ENCODE peak calls at places on chromosomes 1 and 21, in four cellular contexts. M is Peyer's patch, P is stomach, L is sigmoid colon. E is an unnamed sample.

GRCh38 chr21:40208206-40208950 is 341.1 kb downstream of the PCP4 start:
- DNase-seq in M (no peak), P (no peak), L (no peak), E (no peak)

GRCh38 chr1:25757846-25758185 is 42.2 kb upstream of the SELENON start:
- DNase-seq in M (no peak), P (no peak), L (no peak), E (no peak)

GRCh38 chr1:170791941-170792340 is 128.0 kb downstream of the PRRX1 start:
- DNase-seq in M (no peak), P (no peak), L (no peak), E (no peak)

GRCh38 chr1:48499211-48499610 is 27.2 kb upstream of the SPATA6 start:
- DNase-seq in M (no peak), P (no peak), L (no peak), E (no peak)

GRCh38 chr1:163395767-163396166 is 74.0 kb downstream of the NUF2 start:
- DNase-seq in M (no peak), P (no peak), L (no peak), E (no peak)

GRCh38 chr1:197320991-197321531 is 53.0 kb downstream of the CRB1 start:
- DNase-seq in M (no peak), P (no peak), L (no peak), E (peak; percentile 44)

GRCh38 chr1:56526571-56527174 is 52.7 kb downstream of the PLPP3 start:
- DNase-seq in M (no peak), P (no peak), L (no peak), E (no peak)

GRCh38 chr21:43923391-43923790 is 58.4 kb downstream of the AGPAT3 start:
- DNase-seq in M (no peak), P (no peak), L (peak; percentile 67), E (no peak)

GRCh38 chr21:38171723-38172344 is 85.0 kb upstream of the KCNJ15 start:
- DNase-seq in M (no peak), P (no peak), L (no peak), E (no peak)

GRCh38 chr1:45037456-45037855 is 25.4 kb downstream of the UROD start:
- DNase-seq in M (no peak), P (no peak), L (no peak), E (peak; percentile 67)

GRCh38 chr1:157955860-157956259 is 37.6 kb upstream of the KIRREL1 start:
- DNase-seq in M (no peak), P (no peak), L (no peak), E (no peak)

GRCh38 chr1:112957133-112957812 is 1.3 kb upstream of the SLC16A1 start:
- DNase-seq in M (no peak), P (no peak), L (peak; percentile 70), E (peak; percentile 28)

GRCh38 chr21:20971296-20971921 is 26.8 kb upstream of the NCAM2 start:
- DNase-seq in M (no peak), P (no peak), L (peak; percentile 66), E (peak; percentile 78)

GRCh38 chr21:41217656-41218380 is 49.9 kb downstream of the BACE2 start:
- DNase-seq in M (peak; percentile 74), P (no peak), L (peak; percentile 63), E (peak; percentile 20)

GRCh38 chr1:64623750-64624445 is 121.0 kb upstream of the RAVER2 start:
- DNase-seq in M (no peak), P (no peak), L (no peak), E (no peak)

DNA sequence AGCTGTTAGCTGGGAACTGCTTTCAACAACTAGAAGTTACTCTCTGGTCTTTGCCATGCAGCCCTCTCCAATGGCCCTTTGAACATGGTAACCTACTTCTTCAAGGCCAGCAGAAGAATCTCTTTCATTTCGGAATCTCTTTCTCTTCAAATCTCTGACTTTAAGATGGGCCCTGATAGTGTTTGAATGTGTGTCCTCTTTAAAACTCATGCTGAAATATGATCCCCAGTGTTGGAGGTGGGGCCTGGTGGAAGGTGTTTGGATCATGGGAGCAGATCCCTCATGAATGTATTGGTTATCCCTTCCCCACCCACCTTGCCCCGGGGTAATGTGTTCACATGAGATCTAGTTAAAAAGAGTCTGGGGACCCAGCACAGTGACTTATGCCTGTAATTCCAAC is 54.5 kb upstream of the SOX13 start:
- DNase-seq in M (no peak), P (no peak), L (no peak), E (no peak)
- TF ChIP-seq POLR2A in M (no peak), P (no peak), L (no peak), E (no peak)

DNA sequence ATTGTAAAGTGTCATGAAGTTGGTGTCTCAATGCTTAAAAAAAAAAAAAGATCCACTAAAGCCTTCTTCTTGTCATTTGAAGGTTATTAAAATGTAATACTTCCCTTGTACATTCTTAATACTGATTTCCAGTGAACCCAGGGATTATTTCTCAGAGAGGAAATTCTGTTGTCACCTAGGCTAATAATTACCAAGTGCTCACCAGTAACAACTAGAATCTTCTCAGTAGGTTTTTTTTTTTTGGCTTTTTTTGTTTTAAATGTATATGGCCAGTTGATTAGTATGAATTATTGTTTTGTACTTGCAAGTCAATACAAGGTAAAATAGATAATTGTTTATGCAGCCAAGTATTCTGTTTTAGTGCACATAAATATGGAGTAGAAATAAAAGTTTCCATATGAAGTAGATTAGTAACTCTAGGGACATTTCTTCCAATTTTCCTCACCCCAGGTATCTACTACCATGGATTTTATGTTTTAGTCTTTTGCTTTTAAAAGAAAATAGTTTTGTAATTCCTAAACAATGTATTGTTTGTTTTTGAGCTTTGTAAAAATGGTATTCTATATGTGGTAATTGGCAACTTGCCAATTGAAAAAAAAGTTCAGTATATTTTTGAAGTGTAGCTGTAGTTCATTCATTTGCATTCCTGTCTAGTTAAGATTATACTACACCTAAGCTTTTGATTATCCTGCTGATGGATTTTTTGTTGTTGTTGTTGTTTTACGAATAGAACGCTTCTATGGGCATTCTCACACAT is 21.9 kb downstream of the LAMC1 start:
- DNase-seq in M (no peak), P (no peak), L (no peak), E (no peak)
- TF ChIP-seq POLR2A in M (no peak), P (no peak), L (no peak), E (no peak)

GRCh38 chr1:150576794-150577556 is 2.4 kb downstream of the MCL1 start:
- DNase-seq in M (peak; percentile 9), P (no peak), L (peak; percentile 30), E (no peak)
- TF ChIP-seq POLR2A in M (no peak), P (no peak), L (no peak), E (no peak)

DNA sequence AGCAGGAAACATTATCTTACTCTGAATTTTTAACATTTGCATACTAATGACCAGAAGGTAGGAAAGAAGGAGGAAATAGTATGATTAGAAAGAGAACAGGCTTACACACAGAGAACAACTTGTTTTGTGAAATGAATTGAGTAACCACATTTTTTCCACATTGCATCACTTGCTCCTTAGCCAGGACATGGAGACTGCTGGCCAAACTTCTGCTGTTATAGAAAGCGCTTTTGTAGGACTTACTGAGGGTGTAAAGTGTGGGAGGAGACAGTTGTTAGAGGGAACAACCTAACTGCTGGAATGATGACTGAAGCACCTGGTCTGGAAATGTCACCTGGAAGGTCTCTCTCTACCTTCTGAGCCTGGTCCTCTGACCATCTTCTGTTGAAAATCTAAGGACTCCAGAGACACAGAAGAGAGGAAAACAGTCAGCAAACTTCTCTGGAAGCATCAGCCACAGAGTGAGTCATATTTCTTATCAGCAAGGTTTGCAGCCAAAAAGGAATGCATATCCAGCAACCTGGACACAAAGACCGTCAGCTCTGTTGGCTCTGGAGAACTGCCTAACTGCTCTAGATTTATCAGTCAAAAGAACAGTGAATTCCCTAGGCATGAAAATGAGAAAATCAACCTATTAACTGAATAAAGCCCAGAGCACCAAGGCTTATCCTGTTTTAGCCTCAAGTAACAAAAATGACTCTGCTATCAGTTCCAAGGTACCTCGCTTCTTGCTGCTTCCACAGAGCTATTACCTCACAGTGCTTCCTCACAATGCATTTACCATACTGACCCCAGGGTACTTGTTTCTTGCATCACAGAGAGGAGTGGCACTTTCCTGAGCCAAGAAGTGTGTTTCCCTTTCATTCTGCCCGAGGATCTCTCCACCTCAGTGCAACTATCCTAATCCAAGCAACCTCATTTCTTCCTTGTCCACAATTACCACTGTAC is 88.1 kb upstream of the SLFNL1 start:
- DNase-seq in M (no peak), P (peak; percentile 49), L (peak; percentile 85), E (peak; percentile 64)
- TF ChIP-seq POLR2A in M (no peak), P (no peak), L (no peak), E (no peak)

GRCh38 chr1:2554621-2555387 is 1.4 kb upstream of the TNFRSF14 start:
- DNase-seq in M (no peak), P (no peak), L (no peak), E (no peak)

GRCh38 chr1:2555634-2556276 is 416 bp upstream of the TNFRSF14 start:
- DNase-seq in M (peak; percentile 93), P (peak; percentile 82), L (peak; percentile 98), E (peak; percentile 86)

GRCh38 chr1:2558030-2558400 is 1.8 kb downstream of the TNFRSF14 start:
- DNase-seq in M (no peak), P (no peak), L (no peak), E (no peak)

GRCh38 chr1:2557146-2558029 is 1.2 kb downstream of the TNFRSF14 start:
- DNase-seq in M (peak; percentile 88), P (peak; percentile 75), L (no peak), E (no peak)

GRCh38 chr1:2556277-2557145 is at the start of gene TNFRSF14:
- DNase-seq in M (peak; percentile 87), P (peak; percentile 74), L (peak; percentile 87), E (peak; percentile 50)
- TF ChIP-seq POLR2A in M (peak; percentile 21), P (no peak), L (no peak), E (no peak)

GRCh38 chr1:155938220-155938627 is 3.2 kb upstream of the RXFP4 start:
- DNase-seq in M (no peak), P (no peak), L (no peak), E (peak; percentile 40)

GRCh38 chr1:155942578-155943141 is 1.2 kb downstream of the RXFP4 start:
- DNase-seq in M (peak; percentile 80), P (no peak), L (no peak), E (no peak)

GRCh38 chr1:155940531-155940992 is 876 bp upstream of the RXFP4 start:
- DNase-seq in M (peak; percentile 72), P (peak; percentile 60), L (no peak), E (peak; percentile 49)

GRCh38 chr1:155941845-155942507 is 538 bp downstream of the RXFP4 start:
- DNase-seq in M (peak; percentile 67), P (no peak), L (no peak), E (no peak)

GRCh38 chr1:155940993-155941844 is at the start of gene RXFP4:
- DNase-seq in M (peak; percentile 83), P (peak; percentile 67), L (no peak), E (no peak)
- TF ChIP-seq POLR2A in M (peak; percentile 30), P (no peak), L (no peak), E (no peak)

DNA sequence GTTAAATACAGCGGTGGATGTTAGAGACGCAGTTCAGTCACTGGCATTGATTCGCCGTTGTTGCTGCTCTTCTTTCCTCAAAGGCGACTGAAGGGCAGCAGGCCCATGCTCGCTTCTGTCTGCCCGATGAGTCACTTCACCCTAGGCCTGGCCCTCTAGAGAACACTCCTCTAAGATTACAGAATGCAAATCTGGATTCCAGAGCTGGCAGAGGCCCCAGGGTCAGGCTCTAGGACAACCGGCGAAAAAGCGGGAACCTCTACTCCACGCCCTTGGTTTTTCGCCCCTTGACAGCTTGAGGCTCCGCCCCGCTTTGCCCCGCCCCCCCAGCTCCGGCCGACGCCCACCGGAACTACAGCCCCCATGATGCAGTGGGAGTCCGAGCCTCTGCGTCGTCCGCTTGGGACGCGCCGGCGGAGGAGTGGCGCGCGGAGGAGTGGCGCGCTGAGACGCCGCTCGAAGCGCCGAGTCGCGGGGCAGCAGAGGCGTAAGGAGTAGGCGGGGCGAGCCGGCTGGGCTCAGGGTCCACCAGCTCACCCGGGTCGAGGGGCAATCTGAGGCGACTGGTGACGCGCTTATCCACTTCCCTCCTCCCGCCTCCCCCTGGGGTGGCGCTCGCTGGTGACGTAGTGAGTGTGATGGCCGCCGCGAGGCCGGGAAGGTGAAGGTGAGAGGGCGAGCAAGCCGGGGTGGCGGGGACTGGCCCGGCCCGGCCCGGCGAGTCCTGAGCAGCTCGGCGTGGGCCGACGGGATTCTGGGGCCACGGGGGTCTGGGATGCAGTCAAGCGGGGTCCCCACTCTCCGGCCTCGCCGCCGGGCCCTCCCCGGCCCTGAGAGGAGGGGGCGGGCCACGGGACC is at the start of gene MFN2:
- DNase-seq in M (peak; percentile 98), P (peak; percentile 95), L (peak; percentile 98), E (peak; percentile 97)
- TF ChIP-seq POLR2A in M (peak; percentile 72), P (no peak), L (peak; percentile 45), E (peak; percentile 31)

E was measured in testis.